ENCODE peak calls at places on chromosomes 16 and 17, in seven cellular contexts. J is SK-MEL-5, F is MCF 10A, L is ACHN, D is ascending aorta, I is Calu3, C is stomach. P is an unnamed sample.

GRCh38 chr17:76696763-76697701 is 13.7 kb downstream of the MXRA7 start:
- DNase-seq in J (no peak), F (no peak), L (no peak), D (no peak), I (no peak), C (no peak), P (no peak)

GRCh38 chr17:16298140-16298662 is 55.1 kb downstream of the CENPV start:
- DNase-seq in J (no peak), F (no peak), L (no peak), D (no peak), I (no peak), C (no peak), P (no peak)

GRCh38 chr16:77782694-77783093 is 5.7 kb upstream of the VAT1L start:
- DNase-seq in J (peak; percentile 9), F (peak; percentile 41), L (peak; percentile 30), D (no peak), I (no peak), C (no peak), P (no peak)

GRCh38 chr17:2023692-2024571 is 1.2 kb downstream of the RTN4RL1 start:
- DNase-seq in J (no peak), F (peak; percentile 61), L (no peak), D (no peak), I (peak; percentile 16), C (no peak), P (peak; percentile 68)

GRCh38 chr17:81586096-81586495 is 33.9 kb upstream of the FAAP100 start:
- DNase-seq in J (no peak), F (no peak), L (no peak), D (no peak), I (no peak), C (no peak), P (no peak)

GRCh38 chr16:27264151-27264550 is 4.4 kb downstream of the NSMCE1 start:
- DNase-seq in J (no peak), F (peak; percentile 88), L (peak; percentile 79), D (no peak), I (peak; percentile 63), C (no peak), P (no peak)

GRCh38 chr17:7932483-7932891 is 481 bp downstream of the CNTROB start:
- DNase-seq in J (peak; percentile 21), F (peak; percentile 34), L (peak; percentile 28), D (no peak), I (peak; percentile 5), C (no peak), P (no peak)

GRCh38 chr16:27925612-27926011 is 137.9 kb downstream of the GSG1L start:
- DNase-seq in J (no peak), F (no peak), L (no peak), D (no peak), I (no peak), C (no peak), P (no peak)

GRCh38 chr17:43169561-43170139 is 1.4 kb upstream of the NBR1 start:
- DNase-seq in J (peak; percentile 65), F (no peak), L (no peak), D (peak; percentile 8), I (peak; percentile 22), C (peak; percentile 66), P (peak; percentile 17)

GRCh38 chr16:57341441-57342303 is 16.9 kb upstream of the CCL22 start:
- DNase-seq in J (peak; percentile 36), F (peak; percentile 98), L (no peak), D (no peak), I (peak; percentile 91), C (peak; percentile 77), P (peak; percentile 41)

GRCh38 chr16:68644715-68645493 is at the start of gene CDH3:
- DNase-seq in J (no peak), F (peak; percentile 88), L (peak; percentile 25), D (no peak), I (peak; percentile 92), C (peak; percentile 63), P (peak; percentile 69)